ENCODE peak calls at places on chromosomes 6 and 20, in ten cellular contexts. M is body of pancreas, Z is cardiac muscle cell, O is H9, A is transverse colon, E is right lobe of liver, N is lower lobe of right lung, G is ovary, I is heart left ventricle, C is adrenal gland. F is an unnamed sample. For H3K4me1, the result is how much of the 10 kb centered on the place peaks cover.

GRCh38 chr20:53004267-53004813 is 32.2 kb downstream of the TSHZ2 start:
- DNase-seq in I (no peak), E (no peak), C (no peak), M (no peak), G (no peak), Z (no peak), O (no peak), A (no peak), N (no peak), F (no peak)

GRCh38 chr20:64245746-64246595 is 9.6 kb upstream of the PCMTD2 start:
- DNase-seq in I (no peak), N (no peak), M (no peak), O (peak), G (peak), C (peak), A (no peak), E (no peak), Z (no peak), F (peak)

GRCh38 chr6:108165714-108166663 is at the start of gene NR2E1:
- DNase-seq in A (no peak), C (no peak), M (no peak), E (no peak), G (no peak), I (no peak), N (no peak), Z (no peak), O (peak), F (no peak)

GRCh38 chr6:36469148-36469661 is 26.4 kb downstream of the KCTD20 start:
- DNase-seq in A (no peak), E (no peak), C (no peak), Z (no peak), O (no peak), N (no peak), I (no peak), G (no peak), M (no peak), F (no peak)

GRCh38 chr20:59925894-59926293 is 7.5 kb downstream of the SYCP2 start:
- DNase-seq in C (no peak), O (no peak), E (no peak), Z (no peak), I (no peak), M (no peak), N (no peak), A (no peak), G (no peak), F (no peak)

GRCh38 chr6:30097902-30098606 is 14.8 kb downstream of the TRIM31 start:
- DNase-seq in I (no peak), M (no peak), E (no peak), C (no peak), Z (no peak), A (peak), O (no peak), G (no peak), N (no peak), F (no peak)

GRCh38 chr6:117906905-117907599 is at the start of gene SLC35F1:
- DNase-seq in O (peak), Z (peak), G (peak), N (peak), M (peak), I (peak), E (peak), C (peak), A (no peak), F (no peak)

GRCh38 chr6:5084787-5085637 is at the start of gene PPP1R3G:
- DNase-seq in I (peak), E (peak), A (peak), Z (peak), G (peak), O (peak), C (peak), N (peak), M (peak), F (no peak)

GRCh38 chr20:44137210-44137781 is 49.7 kb downstream of the JPH2 start:
- DNase-seq in G (peak), A (peak), I (peak), C (no peak), N (no peak), E (no peak), Z (peak), O (peak), M (no peak), F (no peak)

GRCh38 chr6:4848382-4849068 is 72.3 kb downstream of the CDYL start:
- DNase-seq in G (no peak), M (no peak), I (peak), C (no peak), E (no peak), Z (peak), A (peak), O (peak), N (no peak), F (no peak)

GRCh38 chr20:58150772-58151171 is 77.7 kb downstream of the ANKRD60 start:
- DNase-seq in A (peak), E (no peak), I (no peak), G (no peak), N (peak), M (peak), Z (peak), C (no peak), O (peak), F (no peak)

GRCh38 chr6:11309947-11310665 is 77.6 kb upstream of the NEDD9 start:
- DNase-seq in E (no peak), G (no peak), A (no peak), I (peak), N (peak), C (no peak), Z (no peak), M (peak), O (peak), F (no peak)

GRCh38 chr6:30589754-30590358 is 18.6 kb downstream of the ABCF1 start:
- DNase-seq in I (no peak), E (no peak), C (no peak), G (no peak), M (no peak), N (no peak), O (no peak), Z (no peak), A (no peak), F (no peak)

GRCh38 chr20:1381753-1382591 is 10.9 kb downstream of the FKBP1A start:
- DNase-seq in N (no peak), I (peak), A (no peak), O (no peak), M (no peak), C (no peak), Z (no peak), E (no peak), G (no peak), F (no peak)

GRCh38 chr6:107102414-107102805 is 12.9 kb downstream of the BEND3 start:
- DNase-seq in O (no peak), N (no peak), I (no peak), C (no peak), A (no peak), G (no peak), E (no peak), M (no peak), Z (peak), F (no peak)

GRCh38 chr6:138036955-138037592 is 70.1 kb downstream of the PERP start:
- DNase-seq in O (no peak), I (no peak), C (no peak), G (no peak), Z (no peak), A (no peak), E (no peak), M (no peak), N (no peak), F (no peak)

GRCh38 chr6:30743099-30744053 is 889 bp upstream of the FLOT1 start:
- DNase-seq in M (no peak), A (peak), O (no peak), E (peak), N (peak), G (peak), I (peak), C (no peak), Z (no peak), F (no peak)

GRCh38 chr6:43774776-43775583 is 5.0 kb downstream of the VEGFA start:
- DNase-seq in E (peak), I (peak), O (peak), Z (peak), C (peak), M (peak), A (peak), N (peak), G (peak), F (peak)
- H3K4me1 ChIP-seq in E (under half), I (half or more), O (under half), Z (under half), C (under half), M (half or more), A (under half), N (under half), G (under half), F (under half)

GRCh38 chr6:111480988-111481830 is 1.8 kb downstream of the REV3L start:
- DNase-seq in I (no peak), M (no peak), A (no peak), O (no peak), G (no peak), Z (no peak), N (no peak), C (no peak), E (no peak), F (no peak)

GRCh38 chr6:111481836-111482235 is 1.2 kb downstream of the REV3L start:
- DNase-seq in I (no peak), O (no peak), C (no peak), A (no peak), G (no peak), M (no peak), Z (peak), N (no peak), E (no peak), F (no peak)

GRCh38 chr6:111477481-111477938 is 5.5 kb downstream of the REV3L start:
- DNase-seq in I (no peak), Z (no peak), E (no peak), A (no peak), N (no peak), C (no peak), M (no peak), O (no peak), G (no peak), F (no peak)

GRCh38 chr6:111478064-111478476 is 4.9 kb downstream of the REV3L start:
- DNase-seq in C (no peak), Z (no peak), M (no peak), N (no peak), O (no peak), E (no peak), G (no peak), I (no peak), A (no peak), F (no peak)

GRCh38 chr6:111478749-111479148 is 4.3 kb downstream of the REV3L start:
- DNase-seq in Z (no peak), I (no peak), C (no peak), E (no peak), G (no peak), M (no peak), N (no peak), A (no peak), O (no peak), F (no peak)
- TF ChIP-seq CTCF in Z (peak), I (peak), C (peak), E (peak), G (no peak), M (peak), N (peak), A (peak), O (peak), F (peak)

GRCh38 chr6:17930321-17930993 is 57.0 kb downstream of the KIF13A start:
- DNase-seq in O (no peak), N (no peak), M (no peak), C (no peak), E (no peak), I (no peak), A (no peak), G (no peak), Z (no peak), F (no peak)
- H3K4me1 ChIP-seq in O (under half), N (half or more), M (half or more), C (half or more), E (under half), I (half or more), A (under half), G (under half), Z (half or more), F (under half)

DNA sequence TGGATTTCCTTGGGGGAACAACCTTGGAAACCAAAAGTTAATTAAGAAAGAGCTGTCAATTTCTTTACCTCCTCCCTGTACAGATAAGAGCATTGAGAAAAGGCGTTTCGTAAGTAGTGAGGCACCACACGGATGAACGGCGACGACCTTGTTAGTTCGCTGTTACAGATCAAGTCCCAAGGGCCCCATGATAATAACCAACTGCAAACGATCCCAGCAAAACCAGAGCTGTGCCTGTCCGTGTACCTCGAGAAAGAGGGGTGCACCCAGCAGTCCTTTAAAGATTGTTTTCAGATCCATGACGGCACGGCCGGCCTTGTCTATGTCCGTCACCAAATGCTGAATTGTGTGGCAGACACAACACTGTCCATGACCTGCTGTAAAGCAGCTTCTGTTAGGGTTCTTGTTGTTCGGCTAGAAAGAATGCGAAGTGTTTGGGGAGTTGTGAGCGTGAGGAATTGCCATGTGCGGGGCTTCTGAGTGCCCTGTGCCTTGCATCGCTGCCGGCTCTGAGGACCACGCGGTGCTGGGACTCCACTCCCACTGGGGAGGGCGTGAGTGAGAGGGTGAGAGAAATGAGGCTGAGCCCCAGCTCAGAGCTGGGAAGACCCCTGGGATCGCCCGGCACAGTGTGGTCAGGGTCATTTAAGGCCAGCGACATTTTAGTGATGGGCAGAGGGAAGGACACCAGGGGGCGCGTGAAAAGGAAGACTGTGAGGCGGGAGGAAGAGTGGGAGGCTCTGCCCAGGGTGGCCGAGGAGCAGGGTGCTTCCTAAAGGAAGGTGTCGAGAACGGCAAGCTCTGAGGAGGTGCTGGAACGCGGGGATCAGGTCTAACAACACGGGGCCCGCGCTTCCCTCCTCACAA is 136.8 kb upstream of the RPS6KA2 start:
- DNase-seq in E (no peak), N (no peak), M (no peak), A (no peak), G (no peak), Z (no peak), O (peak), I (no peak), C (no peak), F (no peak)
- TF ChIP-seq CTCF in E (no peak), N (no peak), M (no peak), A (no peak), G (no peak), Z (no peak), O (no peak), I (no peak), C (no peak), F (no peak)

GRCh38 chr6:75281643-75282042 is 2.9 kb downstream of the TMEM30A start:
- DNase-seq in O (no peak), C (no peak), I (no peak), E (no peak), Z (no peak), M (no peak), A (no peak), N (no peak), G (no peak), F (no peak)

GRCh38 chr6:75283907-75284284 is 696 bp downstream of the TMEM30A start:
- DNase-seq in G (no peak), O (no peak), E (no peak), I (no peak), M (no peak), A (no peak), Z (no peak), N (no peak), C (no peak), F (no peak)

GRCh38 chr6:75284285-75285155 is at the start of gene TMEM30A:
- DNase-seq in O (peak), M (peak), I (peak), A (peak), N (peak), E (peak), C (peak), G (peak), Z (peak), F (peak)

GRCh38 chr6:75280131-75280855 is 4.3 kb downstream of the TMEM30A start:
- DNase-seq in M (no peak), O (no peak), C (no peak), A (no peak), G (no peak), Z (no peak), I (no peak), E (no peak), N (no peak), F (no peak)

GRCh38 chr6:75282706-75283105 is 1.9 kb downstream of the TMEM30A start:
- DNase-seq in Z (no peak), A (no peak), M (no peak), C (no peak), I (no peak), G (no peak), O (no peak), N (no peak), E (no peak), F (no peak)
- H3K4me1 ChIP-seq in Z (under half), A (under half), M (half or more), C (under half), I (half or more), G (under half), O (under half), N (half or more), E (under half), F (half or more)

DNA sequence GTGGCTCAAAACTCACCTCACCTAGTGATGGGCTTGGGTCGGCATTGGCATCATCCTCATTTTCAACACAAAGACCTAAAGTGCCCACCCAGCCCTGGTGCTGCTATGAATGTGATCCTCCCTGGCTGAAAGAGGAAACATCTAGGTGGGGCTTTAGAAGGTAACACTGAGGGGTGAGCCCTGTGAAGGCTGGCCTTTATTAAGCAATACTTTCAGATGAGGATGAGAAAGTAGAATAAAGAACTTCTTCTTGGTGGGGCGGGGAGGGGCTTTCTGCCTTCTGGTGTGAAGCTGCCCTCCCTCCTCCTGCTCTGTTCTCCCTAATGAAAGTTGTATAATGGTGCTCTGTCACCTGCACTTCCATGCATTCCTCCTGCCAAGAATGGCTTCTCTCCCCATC is 133.0 kb upstream of the TRAF3IP2 start:
- DNase-seq in E (no peak), I (no peak), N (no peak), Z (no peak), C (no peak), O (no peak), A (no peak), M (no peak), G (no peak), F (no peak)
- TF ChIP-seq CTCF in E (no peak), I (no peak), N (no peak), Z (no peak), C (no peak), O (no peak), A (no peak), M (no peak), G (no peak), F (no peak)

GRCh38 chr6:168636147-168636982 is 195.4 kb downstream of the SMOC2 start:
- DNase-seq in G (no peak), Z (no peak), C (no peak), A (no peak), M (no peak), O (peak), N (no peak), I (no peak), E (no peak), F (no peak)

GRCh38 chr6:168640738-168641137 is 199.8 kb downstream of the SMOC2 start:
- DNase-seq in I (no peak), M (no peak), O (no peak), G (no peak), Z (no peak), C (no peak), N (no peak), E (no peak), A (no peak), F (no peak)

GRCh38 chr6:168637853-168638252 is 196.9 kb downstream of the SMOC2 start:
- DNase-seq in C (no peak), O (no peak), N (no peak), E (no peak), I (no peak), G (no peak), Z (no peak), A (peak), M (no peak), F (peak)

GRCh38 chr6:168640181-168640580 is 199.2 kb downstream of the SMOC2 start:
- DNase-seq in N (no peak), I (no peak), E (no peak), O (no peak), C (no peak), M (no peak), G (no peak), Z (no peak), A (no peak), F (no peak)

DNA sequence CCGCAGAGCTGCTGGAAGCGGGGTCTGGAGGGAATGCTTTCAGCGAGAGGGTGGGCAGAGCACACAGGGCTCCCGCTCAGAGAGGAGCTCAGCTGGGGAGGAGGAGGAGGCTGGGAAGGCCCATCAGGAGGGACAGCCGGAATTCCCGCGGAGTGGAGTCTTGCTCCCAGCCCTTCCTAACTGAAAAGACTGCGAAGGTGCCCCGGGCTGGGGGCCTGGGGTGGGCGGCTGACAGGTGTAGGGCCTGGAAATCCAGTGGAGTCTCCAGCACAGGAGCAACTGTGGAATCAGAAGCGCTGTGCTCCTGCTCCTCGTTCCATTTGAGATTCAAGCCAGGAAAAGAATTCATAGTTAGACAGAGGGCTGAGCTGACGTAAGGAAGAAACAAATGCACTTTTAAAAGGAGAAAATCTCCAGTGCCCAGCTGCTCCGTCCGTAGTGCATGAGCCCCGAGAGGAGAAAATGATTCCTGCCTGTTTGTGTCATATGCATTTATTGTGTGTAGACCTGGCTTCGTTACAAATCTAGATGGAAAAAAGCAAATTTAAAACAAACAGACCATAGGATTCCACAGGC is 197.6 kb downstream of the SMOC2 start:
- DNase-seq in I (no peak), A (no peak), M (no peak), O (no peak), C (no peak), Z (no peak), G (no peak), N (no peak), E (no peak), F (no peak)
- H3K4me1 ChIP-seq in I (half or more), A (under half), M (under half), O (under half), C (under half), Z (under half), G (under half), N (under half), E (under half), F (under half)

DNA sequence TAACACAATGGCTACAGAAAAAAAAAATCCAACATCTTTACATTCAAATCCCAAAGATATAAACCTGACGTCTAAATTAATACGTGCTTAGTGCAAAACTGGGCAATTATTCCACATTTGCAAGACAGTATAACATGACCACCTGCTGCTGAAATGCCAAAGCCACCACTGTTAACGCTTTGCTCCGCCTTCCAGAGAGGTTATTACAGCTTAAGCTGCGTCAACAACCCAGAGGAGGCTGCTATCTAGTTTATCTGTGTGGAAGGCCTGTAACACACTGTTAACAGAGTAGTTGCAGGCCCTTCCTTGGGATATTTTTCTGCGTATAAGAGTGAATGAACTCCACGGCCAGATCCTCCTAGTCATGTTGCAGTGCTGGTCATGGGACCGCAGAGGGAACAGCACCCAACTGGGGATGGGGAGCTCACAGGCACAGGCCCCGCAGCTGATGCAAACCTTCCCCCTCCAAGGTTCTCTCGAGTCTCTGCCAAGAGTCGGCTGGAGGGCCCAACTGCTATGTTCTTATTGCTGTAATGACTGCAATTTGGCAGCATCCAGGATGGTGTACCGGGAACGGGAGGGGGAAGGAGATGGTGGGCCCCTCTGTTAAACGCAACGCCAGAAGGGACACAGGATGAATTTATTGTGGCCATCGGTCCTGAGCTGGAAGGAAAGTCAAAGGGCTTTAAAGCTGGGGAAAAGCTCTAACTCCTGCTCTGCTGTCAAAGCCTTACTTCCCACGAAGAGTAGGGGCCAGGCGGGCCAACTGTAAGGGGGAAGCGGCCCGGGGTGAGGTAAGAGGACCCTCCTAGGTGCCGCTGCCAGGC is 971 bp upstream of the NCOA7 start:
- DNase-seq in I (peak), O (peak), G (peak), A (peak), M (peak), Z (peak), C (peak), E (peak), N (peak), F (no peak)
- TF ChIP-seq CTCF in I (no peak), O (no peak), G (no peak), A (no peak), M (no peak), Z (no peak), C (no peak), E (no peak), N (no peak), F (no peak)

GRCh38 chr20:36094497-36094896 is 60.0 kb upstream of the EPB41L1 start:
- DNase-seq in O (peak), M (peak), C (no peak), E (no peak), I (peak), G (no peak), Z (no peak), A (peak), N (no peak), F (no peak)
- H3K4me1 ChIP-seq in O (under half), M (half or more), C (under half), E (under half), I (under half), G (under half), Z (under half), A (half or more), N (half or more), F (under half)